ENCODE peak calls at places on chromosomes 5 and 9, in four cellular contexts. M is HepG2, T is K562, O is GM12878. R is an unnamed sample.

GRCh38 chr9:82466616-82467251 is 478.2 kb downstream of the SPATA31D1 start:
- DNase-seq in O (no peak), T (no peak), M (peak), R (no peak)

GRCh38 chr5:173714551-173715428 is 98.3 kb upstream of the BOD1 start:
- DNase-seq in T (peak), O (no peak), M (no peak), R (no peak)

GRCh38 chr9:124470726-124471125 is 20.5 kb downstream of the ADGRD2 start:
- DNase-seq in T (no peak), O (no peak), M (no peak), R (no peak)

GRCh38 chr9:132946624-132947295 is 2.3 kb upstream of the TSC1 start:
- DNase-seq in M (peak), T (no peak), O (no peak), R (no peak)

GRCh38 chr5:170353011-170353890 is 35.9 kb downstream of the KCNMB1 start:
- DNase-seq in O (no peak), T (no peak), M (no peak), R (no peak)

GRCh38 chr9:134487066-134487710 is 154.4 kb upstream of the COL5A1 start:
- DNase-seq in T (no peak), M (no peak), O (no peak), R (no peak)

GRCh38 chr5:178235600-178235998 is 3.0 kb upstream of the PHYKPL start:
- DNase-seq in M (no peak), T (no peak), O (no peak), R (no peak)

GRCh38 chr9:79215819-79216218 is 355.9 kb upstream of the TLE4 start:
- DNase-seq in O (no peak), T (no peak), M (no peak), R (no peak)

GRCh38 chr5:139807647-139808030 is 12.0 kb downstream of the PSD2 start:
- DNase-seq in M (no peak), T (no peak), O (no peak), R (no peak)

GRCh38 chr9:98002808-98003207 is 19.7 kb downstream of the ANP32B start:
- DNase-seq in M (no peak), T (no peak), O (no peak), R (no peak)
- TF ChIP-seq EZH2 in M (no peak), T (no peak), O (no peak), R (no peak)

GRCh38 chr9:37587521-37587920 is 4.9 kb downstream of the TOMM5 start:
- DNase-seq in M (no peak), O (no peak), T (peak), R (peak)

GRCh38 chr9:37583522-37584121 is 7.4 kb upstream of the FBXO10 start:
- DNase-seq in T (no peak), M (no peak), O (no peak), R (no peak)

GRCh38 chr9:37582548-37583157 is 6.5 kb upstream of the FBXO10 start:
- DNase-seq in M (peak), O (no peak), T (peak), R (peak)
- TF ChIP-seq MYC in M (no peak), O (no peak), T (no peak), R (no peak)

GRCh38 chr5:168299372-168299771 is 7.9 kb downstream of the WWC1 start:
- DNase-seq in O (no peak), T (no peak), M (no peak), R (no peak)

GRCh38 chr5:168300377-168301182 is 9.1 kb downstream of the WWC1 start:
- DNase-seq in M (no peak), T (no peak), O (no peak), R (no peak)

GRCh38 chr5:168303398-168304020 is 12.1 kb downstream of the WWC1 start:
- DNase-seq in O (no peak), T (no peak), M (no peak), R (no peak)

GRCh38 chr5:168302785-168303184 is 11.3 kb downstream of the WWC1 start:
- DNase-seq in T (no peak), O (no peak), M (no peak), R (no peak)

GRCh38 chr5:168301593-168302388 is 10.3 kb downstream of the WWC1 start:
- DNase-seq in O (no peak), M (no peak), T (no peak), R (no peak)
- TF ChIP-seq POLR2A in O (no peak), M (no peak), T (no peak), R (no peak)

GRCh38 chr9:34627716-34628655 is 880 bp downstream of the ARID3C start:
- DNase-seq in T (no peak), O (no peak), M (no peak), R (no peak)
- TF ChIP-seq EZH2 in T (no peak), O (peak), M (peak), R (no peak)

GRCh38 chr9:110156902-110157301 is 51.1 kb downstream of the C9orf152 start:
- DNase-seq in M (no peak), O (no peak), T (no peak), R (no peak)
- TF ChIP-seq MYC in M (no peak), O (no peak), T (no peak), R (no peak)

GRCh38 chr9:35488566-35489312 is 1.2 kb upstream of the RUSC2 start:
- DNase-seq in M (peak), O (no peak), T (no peak), R (no peak)

GRCh38 chr9:35490155-35490909 is 421 bp downstream of the RUSC2 start:
- DNase-seq in T (peak), O (no peak), M (no peak), R (no peak)

GRCh38 chr9:35490910-35491465 is 1.1 kb downstream of the RUSC2 start:
- DNase-seq in O (no peak), M (no peak), T (peak), R (peak)

GRCh38 chr9:35488019-35488418 is 1.9 kb upstream of the RUSC2 start:
- DNase-seq in T (no peak), M (no peak), O (no peak), R (no peak)

DNA sequence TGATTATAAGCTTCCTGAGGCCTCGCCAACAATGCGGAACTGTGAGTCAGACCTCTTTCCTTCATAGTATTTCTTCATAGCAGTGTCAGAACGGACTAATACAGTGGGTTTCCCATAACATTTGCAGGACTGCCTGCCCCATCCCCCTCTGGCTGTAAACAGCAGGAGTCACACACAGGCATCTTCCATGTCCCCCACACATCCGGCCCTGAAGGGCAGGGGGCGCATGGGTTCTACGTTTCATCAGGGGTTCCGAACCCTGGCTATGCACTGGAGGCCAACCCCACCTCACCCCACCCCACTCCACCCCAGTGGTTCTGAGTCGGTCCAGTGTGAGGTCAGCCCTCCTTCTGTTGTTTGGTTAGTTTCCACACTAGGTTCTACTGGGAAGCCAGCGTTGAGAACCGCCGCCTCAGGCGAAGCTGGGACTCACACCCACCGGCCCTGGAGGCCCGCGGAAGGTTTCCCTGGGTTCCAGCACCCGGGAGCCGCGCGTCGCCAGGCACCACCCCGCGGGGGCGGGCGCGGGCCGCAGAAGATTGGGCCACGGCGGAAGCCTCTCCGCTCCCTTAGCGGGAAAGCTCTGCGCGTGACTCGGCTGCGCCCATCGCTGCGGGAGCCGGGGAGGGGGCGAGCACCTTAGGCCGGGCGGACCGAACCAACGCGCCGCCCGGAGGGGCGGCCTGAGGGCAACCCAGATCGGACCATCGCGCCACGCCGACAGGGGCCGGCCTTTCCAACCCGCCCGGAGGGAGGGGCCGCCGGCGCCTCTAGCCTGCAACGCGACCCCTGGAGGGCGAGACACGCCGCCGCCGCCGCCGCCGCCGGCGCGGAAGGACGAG is at the start of gene RUSC2:
- DNase-seq in M (peak), T (peak), O (no peak), R (peak)
- TF ChIP-seq POLR2A in M (peak), T (peak), O (no peak), R (peak)

GRCh38 chr5:154646841-154647759 is 108.1 kb upstream of the LARP1 start:
- DNase-seq in M (peak), O (no peak), T (peak), R (peak)
- TF ChIP-seq EZH2 in M (no peak), O (no peak), T (no peak), R (peak)

R was measured in endothelial cell of umbilical vein.